ENCODE peak calls at places on chromosomes 3 and 15, in six cellular contexts. W is left ventricle myocardium superior, D is fibroblast of mammary gland, G is AG08396, K is nucleus accumbens, V is lower lobe of right lung. O is an unnamed sample.

GRCh38 chr15:43920815-43921214 is 94.0 kb downstream of the WDR76 start:
- DNase-seq in D (no peak), K (no peak), G (no peak), W (no peak), V (no peak), O (peak)

GRCh38 chr3:169812124-169812843 is 386 bp upstream of the LRRIQ4 start:
- DNase-seq in D (peak), V (peak), W (peak), K (peak), G (peak), O (peak)

GRCh38 chr3:4587061-4587837 is 94.1 kb downstream of the ITPR1 start:
- DNase-seq in G (no peak), K (no peak), W (no peak), D (peak), V (no peak), O (no peak)

GRCh38 chr15:71282086-71282485 is 166.8 kb downstream of the THSD4 start:
- DNase-seq in V (no peak), G (peak), W (no peak), D (peak), K (no peak), O (peak)

GRCh38 chr3:65945953-65946352 is 92.8 kb downstream of the MAGI1 start:
- DNase-seq in D (no peak), W (no peak), V (no peak), G (no peak), K (no peak), O (no peak)

GRCh38 chr3:150238995-150239612 is 169.0 kb upstream of the TSC22D2 start:
- DNase-seq in V (no peak), D (no peak), G (no peak), K (no peak), W (no peak), O (no peak)

GRCh38 chr3:24521306-24522154 is 26.9 kb upstream of the THRB start:
- DNase-seq in K (no peak), W (peak), V (peak), G (peak), D (peak), O (peak)

GRCh38 chr15:74867562-74868458 is 5.4 kb downstream of the SCAMP2 start:
- DNase-seq in D (no peak), V (peak), K (no peak), G (no peak), W (peak), O (no peak)

GRCh38 chr15:100781061-100781960 is 98.3 kb upstream of the ALDH1A3 start:
- DNase-seq in W (no peak), K (no peak), D (no peak), V (no peak), G (no peak), O (peak)

GRCh38 chr3:135456182-135456790 is 509.2 kb upstream of the PPP2R3A start:
- DNase-seq in G (no peak), V (no peak), W (no peak), D (no peak), K (no peak), O (no peak)

GRCh38 chr3:169362261-169362660 is 301.3 kb downstream of the MECOM start:
- DNase-seq in K (no peak), D (peak), G (no peak), V (no peak), W (no peak), O (peak)

GRCh38 chr3:185943363-185944106 is 5.7 kb upstream of the TRA2B start:
- DNase-seq in W (peak), G (peak), V (peak), K (peak), D (peak), O (peak)

GRCh38 chr3:63232764-63233396 is 45.2 kb upstream of the SYNPR start:
- DNase-seq in G (no peak), W (no peak), D (peak), V (no peak), K (no peak), O (peak)

GRCh38 chr3:15284121-15284889 is 48.1 kb downstream of the SH3BP5 start:
- DNase-seq in G (no peak), D (no peak), W (peak), K (no peak), V (no peak), O (no peak)

GRCh38 chr3:78634316-78634715 is 1133.5 kb downstream of the ROBO1 start:
- DNase-seq in D (no peak), W (no peak), G (peak), V (no peak), K (no peak), O (peak)

GRCh38 chr15:51341366-51342248 is at the start of gene GLDN:
- DNase-seq in K (peak), G (peak), V (peak), D (peak), W (peak), O (peak)

GRCh38 chr3:25558796-25559195 is 105.9 kb downstream of the TOP2B start:
- DNase-seq in K (no peak), G (no peak), V (no peak), D (no peak), W (no peak), O (peak)